ENCODE peak calls at places on chromosomes 6 and 20, in nine cellular contexts. O is IMR-90; V is HCT116; D is heart left ventricle; J is ovary; B is breast epithelium; Q is astrocyte; C is CD8-positive, alpha-beta T cell; W is stomach. K is an unnamed sample. For H3K4me1, the result is how much of the 10 kb centered on the place peaks cover.

GRCh38 chr6:16163066-16163465 is 34.2 kb downstream of the MYLIP start:
- DNase-seq in O (no peak), C (no peak), D (no peak), V (no peak), B (no peak), Q (no peak), W (no peak), J (no peak), K (no peak)

GRCh38 chr6:36780517-36781210 is 58.6 kb downstream of the CPNE5 start:
- DNase-seq in D (no peak), C (no peak), W (no peak), Q (no peak), J (no peak), V (no peak), O (no peak), B (no peak), K (no peak)

GRCh38 chr6:159788757-159789376 is 535 bp downstream of the TCP1 start:
- DNase-seq in O (peak), W (peak), V (no peak), J (peak), C (peak), B (no peak), Q (peak), D (peak), K (peak)

GRCh38 chr6:44068607-44069296 is 58.5 kb downstream of the MRPL14 start:
- DNase-seq in D (no peak), W (no peak), C (no peak), O (no peak), Q (no peak), V (no peak), J (no peak), B (no peak), K (no peak)

GRCh38 chr6:87904041-87904440 is 143.6 kb upstream of the SPACA1 start:
- DNase-seq in J (no peak), B (no peak), C (no peak), O (no peak), Q (no peak), D (no peak), V (no peak), W (no peak), K (no peak)

GRCh38 chr6:25250878-25251277 is 28.3 kb upstream of the CARMIL1 start:
- DNase-seq in J (no peak), W (no peak), Q (peak), D (no peak), V (peak), B (no peak), C (no peak), O (peak), K (no peak)

GRCh38 chr20:34945315-34946077 is 10.1 kb downstream of the GSS start:
- DNase-seq in B (peak), O (no peak), J (no peak), V (no peak), D (no peak), W (peak), C (no peak), Q (no peak), K (no peak)

GRCh38 chr6:3310710-3311109 is 52.0 kb downstream of the PSMG4 start:
- DNase-seq in Q (no peak), O (no peak), J (no peak), C (no peak), D (no peak), W (no peak), B (no peak), V (no peak), K (no peak)

GRCh38 chr6:34680802-34681515 is 15.6 kb downstream of the ILRUN start:
- DNase-seq in O (peak), V (peak), D (no peak), Q (peak), C (no peak), J (no peak), B (no peak), W (no peak), K (no peak)

GRCh38 chr6:156731436-156731835 is 45.7 kb upstream of the ARID1B start:
- DNase-seq in B (no peak), V (peak), C (no peak), D (no peak), J (no peak), W (no peak), O (peak), Q (no peak), K (no peak)

GRCh38 chr20:10094566-10095173 is 59.9 kb downstream of the ANKEF1 start:
- DNase-seq in C (no peak), D (no peak), V (no peak), W (no peak), J (no peak), O (no peak), Q (peak), B (no peak), K (no peak)
- TF ChIP-seq CTCF in C (no peak), D (no peak), V (peak), W (no peak), J (no peak), O (no peak), Q (peak), B (no peak), K (no peak)

GRCh38 chr20:62507991-62508640 is 32.3 kb upstream of the GATA5 start:
- DNase-seq in O (no peak), C (no peak), J (no peak), V (no peak), W (no peak), Q (no peak), B (no peak), D (no peak), K (no peak)

GRCh38 chr20:62506791-62507190 is 31.0 kb upstream of the GATA5 start:
- DNase-seq in D (no peak), W (no peak), J (no peak), O (no peak), V (no peak), B (no peak), Q (no peak), C (no peak), K (no peak)

GRCh38 chr20:62506087-62506486 is 30.3 kb upstream of the GATA5 start:
- DNase-seq in J (no peak), O (no peak), W (no peak), B (no peak), D (no peak), V (no peak), Q (no peak), C (no peak), K (no peak)

GRCh38 chr20:62507323-62507722 is 31.5 kb upstream of the GATA5 start:
- DNase-seq in O (no peak), C (no peak), V (no peak), W (no peak), Q (no peak), J (no peak), B (no peak), D (no peak), K (no peak)

GRCh38 chr20:62508641-62509051 is 32.9 kb upstream of the GATA5 start:
- DNase-seq in V (no peak), O (no peak), Q (no peak), B (no peak), D (no peak), C (no peak), W (no peak), J (no peak), K (no peak)
- H3K4me1 ChIP-seq in V (under half), O (under half), Q (under half), B (under half), D (under half), C (under half), W (under half), J (under half), K (under half)

DNA sequence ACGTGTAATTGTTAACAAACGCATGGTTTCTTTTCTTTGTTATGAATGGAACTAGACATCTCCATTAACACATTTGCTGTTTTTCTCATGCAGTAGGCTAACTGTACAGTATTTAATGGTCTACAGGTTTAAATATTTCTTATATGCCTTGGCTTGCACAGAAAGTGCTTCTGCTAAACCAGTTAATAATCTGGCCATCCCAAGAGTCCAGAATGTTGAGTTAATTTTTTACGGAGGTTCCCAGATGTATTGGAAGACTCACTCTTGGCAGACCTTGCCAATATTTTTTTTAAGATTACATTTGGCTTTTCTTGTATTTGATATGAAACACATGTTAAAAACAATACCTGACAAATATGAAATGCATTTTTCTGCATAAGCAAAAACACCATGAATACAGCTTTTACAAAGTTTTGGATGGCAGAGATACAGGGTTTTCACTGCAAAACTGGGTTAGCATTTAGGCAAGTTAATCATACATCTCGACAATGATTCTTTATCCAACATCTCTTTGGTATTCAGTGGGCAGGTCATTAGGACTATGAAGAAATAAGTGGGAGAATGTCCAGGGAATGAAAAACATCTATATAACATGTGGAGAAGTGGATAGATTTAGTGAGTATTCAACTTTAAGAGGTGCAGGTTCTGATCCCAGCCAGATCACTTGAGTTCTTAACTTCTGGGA is 94.0 kb downstream of the SGK1 start:
- DNase-seq in D (no peak), O (peak), V (no peak), J (no peak), Q (peak), C (no peak), B (no peak), W (no peak), K (no peak)
- H3K27ac ChIP-seq in D (no peak), O (no peak), V (no peak), J (no peak), Q (no peak), C (no peak), B (no peak), W (no peak), K (no peak)

GRCh38 chr20:646868-647233 is 6.1 kb downstream of the SRXN1 start:
- DNase-seq in D (no peak), C (no peak), O (no peak), W (no peak), B (no peak), V (no peak), Q (no peak), J (no peak), K (no peak)
- TF ChIP-seq CTCF in D (no peak), C (no peak), O (no peak), W (no peak), B (no peak), V (no peak), Q (no peak), J (no peak), K (no peak)

GRCh38 chr20:61663521-61664425 is 401.9 kb downstream of the TAF4 start:
- DNase-seq in C (no peak), D (no peak), B (no peak), Q (no peak), V (no peak), O (no peak), W (no peak), J (no peak), K (no peak)

GRCh38 chr20:61661583-61661982 is 404.1 kb downstream of the TAF4 start:
- DNase-seq in V (no peak), C (no peak), J (no peak), W (no peak), Q (no peak), B (no peak), D (no peak), O (no peak), K (no peak)

GRCh38 chr20:61662226-61662945 is 403.3 kb downstream of the TAF4 start:
- DNase-seq in J (no peak), V (no peak), B (no peak), D (no peak), W (no peak), Q (no peak), C (no peak), O (no peak), K (no peak)

GRCh38 chr20:61664741-61665320 is 400.9 kb downstream of the TAF4 start:
- DNase-seq in Q (no peak), V (no peak), W (no peak), C (no peak), O (no peak), J (no peak), B (no peak), D (no peak), K (no peak)

DNA sequence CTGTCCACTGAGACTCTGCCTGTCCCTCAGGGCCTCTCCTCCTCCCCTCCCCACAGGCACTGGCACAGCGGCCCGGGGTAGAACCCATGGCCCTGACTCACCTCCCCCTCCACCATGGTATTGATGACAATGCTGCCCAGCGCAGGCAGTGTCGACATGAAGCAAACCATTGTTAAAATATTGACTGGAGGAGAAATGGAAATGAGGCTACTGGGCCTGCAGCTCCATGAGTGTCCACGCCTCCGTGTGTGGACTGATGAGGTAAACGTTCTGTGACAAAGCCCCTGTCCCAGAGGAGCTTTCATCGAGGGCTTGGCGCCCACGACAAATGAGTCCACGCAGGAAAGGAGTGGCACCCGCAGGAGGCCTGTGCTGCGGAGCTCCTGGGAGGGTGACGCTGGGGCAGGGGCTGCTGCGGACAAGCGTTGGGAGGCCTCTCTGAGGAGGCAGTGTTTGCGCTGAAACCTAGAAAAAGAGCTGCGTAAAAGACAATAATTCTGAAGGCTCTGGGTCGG is 402.7 kb downstream of the TAF4 start:
- DNase-seq in W (no peak), V (no peak), O (no peak), C (no peak), J (no peak), D (no peak), Q (no peak), B (no peak), K (no peak)
- H3K4me1 ChIP-seq in W (under half), V (under half), O (under half), C (under half), J (under half), D (under half), Q (under half), B (under half), K (under half)

GRCh38 chr6:23329091-23329490 is 759.7 kb downstream of the HDGFL1 start:
- DNase-seq in C (no peak), B (no peak), V (no peak), J (no peak), O (no peak), W (no peak), Q (no peak), D (no peak), K (no peak)
- H3K27ac ChIP-seq in C (no peak), B (no peak), V (no peak), J (no peak), O (no peak), W (no peak), Q (no peak), D (no peak), K (no peak)

DNA sequence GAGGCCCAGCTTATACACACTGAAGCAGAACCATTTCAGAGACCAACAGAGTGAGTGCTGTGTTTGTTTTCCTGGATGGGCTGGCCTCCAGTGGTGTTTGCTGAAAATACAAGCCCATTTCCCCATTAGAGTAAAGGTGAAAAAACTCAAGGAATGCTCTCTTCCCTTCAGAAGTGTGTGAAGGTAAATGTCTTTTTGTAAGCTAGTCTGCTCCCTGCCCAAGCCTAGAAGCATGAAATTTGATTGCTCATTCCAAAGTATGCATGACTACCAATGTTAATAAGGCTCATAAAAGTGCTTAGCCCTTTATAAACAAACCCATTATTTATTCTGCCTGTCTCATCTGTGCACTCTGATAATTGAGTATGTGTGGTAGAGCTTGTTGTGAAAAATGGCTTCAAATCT is 59.1 kb downstream of the ADGRF1 start:
- DNase-seq in J (no peak), V (no peak), D (no peak), W (no peak), Q (peak), B (no peak), O (no peak), C (no peak), K (no peak)
- TF ChIP-seq CTCF in J (no peak), V (peak), D (peak), W (no peak), Q (no peak), B (no peak), O (no peak), C (no peak), K (no peak)

DNA sequence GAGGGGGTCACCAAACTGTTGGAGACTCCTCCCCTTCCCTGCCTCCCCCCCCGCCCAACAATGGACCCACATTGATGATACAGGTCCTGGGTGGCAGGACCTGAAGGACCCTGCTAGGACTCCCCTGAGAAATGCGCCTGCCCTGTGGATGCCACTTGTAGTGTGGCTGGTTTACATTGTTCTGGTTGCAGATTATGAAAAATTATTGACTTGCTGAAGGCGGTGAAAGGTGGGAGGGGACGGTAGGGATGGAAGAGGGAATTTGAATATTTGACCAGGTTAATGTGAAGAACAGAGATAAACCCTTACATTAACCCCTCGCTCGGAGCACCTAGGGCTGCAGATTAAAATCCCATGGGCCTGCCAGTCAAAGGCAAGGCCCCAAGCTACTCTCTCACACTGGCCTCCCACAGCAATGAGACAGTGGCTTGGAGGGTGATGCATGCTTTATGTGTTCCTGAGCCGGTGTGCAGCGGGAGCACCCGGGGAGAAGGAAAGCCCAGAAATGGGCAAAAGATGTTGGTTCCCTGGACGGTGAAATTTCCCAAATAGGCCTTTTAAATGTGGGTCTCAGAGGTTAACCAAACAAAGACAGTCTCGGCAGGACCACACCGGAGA is 2.4 kb downstream of the FOXF2 start:
- DNase-seq in V (no peak), D (no peak), B (no peak), C (no peak), O (peak), W (no peak), J (no peak), Q (no peak), K (no peak)
- H3K4me1 ChIP-seq in V (under half), D (under half), B (under half), C (under half), O (under half), W (half or more), J (under half), Q (under half), K (under half)

GRCh38 chr6:27836080-27836782 is 76.0 kb downstream of the OR2B2 start:
- DNase-seq in O (no peak), C (no peak), W (no peak), B (no peak), D (no peak), J (no peak), Q (no peak), V (no peak), K (no peak)

GRCh38 chr6:27836783-27837635 is 75.2 kb downstream of the OR2B2 start:
- DNase-seq in J (peak), V (peak), B (no peak), O (peak), Q (peak), D (peak), W (peak), C (peak), K (peak)

GRCh38 chr6:27834384-27834783 is 77.8 kb downstream of the OR2B2 start:
- DNase-seq in V (no peak), O (no peak), C (no peak), B (no peak), J (no peak), D (no peak), Q (no peak), W (no peak), K (no peak)

GRCh38 chr6:27837636-27838512 is 74.3 kb downstream of the OR2B2 start:
- DNase-seq in B (peak), C (peak), D (peak), W (peak), O (peak), J (peak), V (peak), Q (peak), K (peak)

GRCh38 chr6:27834879-27835549 is 77.2 kb downstream of the OR2B2 start:
- DNase-seq in B (no peak), J (no peak), V (no peak), D (no peak), C (no peak), Q (no peak), O (no peak), W (no peak), K (no peak)
- H3K27ac ChIP-seq in B (no peak), J (no peak), V (peak), D (no peak), C (no peak), Q (no peak), O (no peak), W (no peak), K (no peak)

GRCh38 chr20:59988141-59988540 is 29.9 kb downstream of the CDH26 start:
- DNase-seq in W (peak), C (no peak), O (peak), B (peak), J (no peak), V (peak), D (no peak), Q (no peak), K (peak)

GRCh38 chr20:59994697-59995122 is 36.5 kb downstream of the CDH26 start:
- DNase-seq in V (peak), C (no peak), J (no peak), W (peak), O (peak), B (no peak), Q (no peak), D (peak), K (peak)

GRCh38 chr20:59993736-59994484 is 35.7 kb downstream of the CDH26 start:
- DNase-seq in W (no peak), B (no peak), Q (no peak), D (no peak), V (no peak), O (no peak), J (no peak), C (no peak), K (no peak)

GRCh38 chr20:59996112-59996511 is 37.9 kb downstream of the CDH26 start:
- DNase-seq in O (no peak), D (no peak), J (no peak), C (no peak), W (no peak), Q (no peak), V (no peak), B (no peak), K (no peak)

DNA sequence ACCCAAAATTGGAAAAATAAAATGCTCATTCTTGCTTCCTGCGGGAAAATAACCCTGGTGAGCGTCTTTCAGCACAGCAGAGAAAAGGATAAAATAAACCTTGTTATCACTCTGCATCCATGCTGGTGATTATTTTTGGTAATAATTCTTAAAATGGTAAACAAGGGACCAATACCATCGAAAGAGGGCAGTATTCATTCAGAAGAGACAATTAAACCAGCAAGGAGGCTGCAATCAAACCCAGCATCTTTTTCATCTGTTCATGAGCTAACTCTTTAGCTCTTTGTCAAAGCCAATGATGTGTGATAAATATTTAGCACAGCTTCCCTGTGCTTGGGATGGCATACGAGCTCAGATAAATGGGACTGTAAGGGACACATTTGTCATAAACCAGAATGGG is 34.3 kb downstream of the CDH26 start:
- DNase-seq in B (no peak), D (no peak), W (no peak), O (peak), V (no peak), Q (no peak), C (no peak), J (no peak), K (no peak)
- TF ChIP-seq CTCF in B (no peak), D (no peak), W (no peak), O (peak), V (peak), Q (no peak), C (no peak), J (no peak), K (no peak)